ENCODE peak calls at places on chromosomes 11 and 22, in eight cellular contexts. H, Y, K, W, F, U, A and M are unnamed samples. For H3K4me1 and H3K36me3, the result is how much of the 10 kb centered on the place peaks cover.

GRCh38 chr11:9146477-9146876 is 55.1 kb upstream of the SCUBE2 start:
- DNase-seq in H (no peak), Y (peak), K (no peak), W (no peak), F (no peak), U (no peak), A (no peak), M (no peak)

GRCh38 chr11:12418019-12418611 is 40.7 kb downstream of the PARVA start:
- DNase-seq in H (no peak), Y (no peak), K (no peak), W (no peak), F (no peak), U (peak), A (no peak), M (no peak)

GRCh38 chr22:44554411-44554810 is 56.4 kb upstream of the RTL6 start:
- DNase-seq in H (no peak), Y (no peak), K (no peak), W (no peak), F (no peak), U (no peak), A (no peak), M (no peak)

GRCh38 chr11:113090716-113091577 is 129.7 kb downstream of the NCAM1 start:
- DNase-seq in H (no peak), Y (no peak), K (no peak), W (peak), F (no peak), U (no peak), A (no peak), M (no peak)

GRCh38 chr11:8092587-8093424 is 11.8 kb downstream of the TUB start:
- DNase-seq in H (peak), Y (peak), K (no peak), W (peak), F (peak), U (peak), A (peak), M (peak)

GRCh38 chr11:46612326-46612725 is 4.7 kb downstream of the HARBI1 start:
- DNase-seq in H (no peak), Y (no peak), K (no peak), W (no peak), F (no peak), U (no peak), A (no peak), M (no peak)

GRCh38 chr11:45655347-45655756 is 10.1 kb downstream of the CHST1 start:
- DNase-seq in H (peak), Y (peak), K (peak), W (peak), F (peak), U (peak), A (peak), M (peak)

GRCh38 chr11:122524532-122524882 is 131.0 kb upstream of the UBASH3B start:
- DNase-seq in H (no peak), Y (peak), K (no peak), W (no peak), F (peak), U (peak), A (no peak), M (no peak)

GRCh38 chr22:48423481-48423901 is 1404.2 kb downstream of the BRD1 start:
- DNase-seq in H (no peak), Y (no peak), K (no peak), W (peak), F (no peak), U (peak), A (no peak), M (no peak)

GRCh38 chr22:28711820-28712777 is 29.5 kb downstream of the CHEK2 start:
- DNase-seq in H (no peak), Y (no peak), K (no peak), W (peak), F (peak), U (peak), A (no peak), M (no peak)

GRCh38 chr11:120134931-120135228 is 3.0 kb downstream of the TRIM29 start:
- DNase-seq in H (peak), Y (no peak), K (no peak), W (no peak), F (no peak), U (no peak), A (no peak), M (peak)

GRCh38 chr11:67401495-67402191 is at the start of gene PPP1CA:
- DNase-seq in H (peak), Y (peak), K (peak), W (peak), F (peak), U (peak), A (peak), M (peak)

GRCh38 chr22:37726240-37726887 is 29.5 kb downstream of the TRIOBP start:
- DNase-seq in H (no peak), Y (no peak), K (no peak), W (no peak), F (no peak), U (no peak), A (no peak), M (no peak)

DNA sequence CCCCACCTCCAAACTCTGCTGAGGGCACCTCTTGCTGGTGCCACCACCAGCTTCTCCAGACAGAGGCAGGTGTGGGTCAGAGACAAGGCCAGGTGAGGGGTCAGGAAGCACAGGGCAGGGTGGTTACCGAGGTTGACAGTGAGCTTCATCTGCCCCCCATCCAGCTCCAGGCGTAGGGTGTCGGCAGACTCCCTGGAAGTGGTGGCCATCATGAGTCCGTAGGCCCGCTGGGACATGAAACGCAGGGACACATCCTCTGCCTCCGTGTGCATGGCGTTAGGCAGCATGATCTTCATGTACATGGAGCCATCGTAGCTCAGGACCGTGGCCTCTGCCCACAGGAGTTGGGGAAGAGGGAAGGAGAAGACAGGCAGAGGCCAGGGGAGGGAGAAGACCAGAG is 62.8 kb downstream of the NRXN2 start:
- DNase-seq in H (no peak), Y (no peak), K (no peak), W (no peak), F (no peak), U (no peak), A (no peak), M (no peak)
- H3K4me1 ChIP-seq in H (under half), Y (under half), K (under half), W (under half), F (under half), U (under half), A (under half), M (under half)

GRCh38 chr11:65661599-65662246 is 993 bp downstream of the RELA start:
- DNase-seq in H (no peak), Y (no peak), K (no peak), W (no peak), F (no peak), U (no peak), A (no peak), M (no peak)

GRCh38 chr11:65658174-65659021 is 4.3 kb downstream of the RELA start:
- DNase-seq in H (no peak), Y (no peak), K (no peak), W (no peak), F (no peak), U (no peak), A (no peak), M (no peak)

GRCh38 chr11:65657426-65657825 is 5.3 kb downstream of the RELA start:
- DNase-seq in H (no peak), Y (no peak), K (no peak), W (no peak), F (no peak), U (no peak), A (no peak), M (no peak)

GRCh38 chr11:65662247-65662801 is 392 bp downstream of the RELA start:
- DNase-seq in H (no peak), Y (no peak), K (no peak), W (peak), F (no peak), U (peak), A (no peak), M (no peak)

GRCh38 chr11:65660038-65660437 is 2.7 kb downstream of the RELA start:
- DNase-seq in H (no peak), Y (no peak), K (no peak), W (no peak), F (no peak), U (no peak), A (no peak), M (no peak)
- H3K36me3 ChIP-seq in H (half or more), Y (under half), K (half or more), W (half or more), F (half or more), U (half or more), A (half or more), M (half or more)

GRCh38 chr22:24402460-24403192 is 24.8 kb upstream of the ADORA2A start:
- DNase-seq in H (peak), Y (no peak), K (no peak), W (peak), F (no peak), U (peak), A (peak), M (no peak)
- H3K4me3 ChIP-seq in H (no peak), Y (no peak), K (no peak), W (no peak), F (no peak), U (no peak), A (peak), M (no peak)

GRCh38 chr22:40392618-40393017 is 22.2 kb downstream of the SGSM3 start:
- DNase-seq in H (no peak), Y (no peak), K (no peak), W (no peak), F (no peak), U (no peak), A (no peak), M (no peak)

GRCh38 chr22:40396882-40397281 is 26.5 kb downstream of the SGSM3 start:
- DNase-seq in H (peak), Y (peak), K (no peak), W (no peak), F (no peak), U (peak), A (no peak), M (peak)

GRCh38 chr22:40397436-40397835 is 27.0 kb downstream of the SGSM3 start:
- DNase-seq in H (no peak), Y (no peak), K (no peak), W (no peak), F (no peak), U (no peak), A (no peak), M (no peak)

GRCh38 chr22:40395607-40396006 is 25.2 kb downstream of the SGSM3 start:
- DNase-seq in H (no peak), Y (no peak), K (no peak), W (no peak), F (no peak), U (no peak), A (no peak), M (no peak)

GRCh38 chr22:40394607-40395006 is 24.2 kb downstream of the SGSM3 start:
- DNase-seq in H (no peak), Y (no peak), K (no peak), W (no peak), F (no peak), U (no peak), A (no peak), M (no peak)
- H3K4me1 ChIP-seq in H (half or more), Y (under half), K (under half), W (under half), F (under half), U (under half), A (under half), M (under half)

DNA sequence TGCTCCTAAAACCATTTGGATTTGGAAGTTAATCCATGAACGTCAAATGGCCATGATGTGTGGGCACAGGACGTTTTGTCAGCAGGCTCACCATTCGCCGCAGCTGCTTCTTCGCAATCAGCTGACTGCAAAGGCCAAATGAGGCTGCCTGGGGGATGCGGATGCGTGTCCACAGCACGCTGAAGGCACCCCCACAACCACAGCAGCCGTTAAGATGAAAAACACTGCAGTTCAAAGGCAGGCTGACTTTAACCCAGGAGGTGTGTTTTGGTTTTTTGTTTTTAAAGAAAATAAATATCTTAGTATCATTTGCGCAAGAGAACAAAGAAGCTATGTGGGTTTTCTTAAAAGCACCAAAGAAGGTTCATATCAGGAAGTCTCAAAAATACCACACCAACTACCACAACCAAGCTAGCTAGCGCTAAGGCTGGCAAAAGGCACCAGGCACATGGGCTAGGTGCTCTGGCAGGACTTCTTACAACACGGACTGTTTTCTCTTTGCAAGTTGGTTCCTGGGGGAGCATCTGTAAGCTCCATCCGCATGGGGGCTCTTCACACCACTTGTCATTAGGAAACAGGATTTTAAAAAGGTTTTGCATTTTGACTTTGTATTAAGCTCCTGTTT is 22.3 kb upstream of the NAP1L4 start:
- DNase-seq in H (no peak), Y (no peak), K (peak), W (no peak), F (no peak), U (no peak), A (no peak), M (no peak)
- H3K36me3 ChIP-seq in H (half or more), Y (under half), K (half or more), W (half or more), F (half or more), U (half or more), A (half or more), M (half or more)

GRCh38 chr11:117795726-117796455 is 1.1 kb downstream of the DSCAML1 start:
- DNase-seq in H (no peak), Y (peak), K (no peak), W (no peak), F (no peak), U (no peak), A (no peak), M (no peak)
- H3K4me3 ChIP-seq in H (peak), Y (peak), K (no peak), W (no peak), F (peak), U (no peak), A (peak), M (no peak)

GRCh38 chr11:130068546-130068985 is 1.1 kb upstream of the APLP2 start:
- DNase-seq in H (no peak), Y (peak), K (no peak), W (no peak), F (no peak), U (no peak), A (no peak), M (no peak)
- H3K4me1 ChIP-seq in H (under half), Y (under half), K (under half), W (under half), F (under half), U (under half), A (under half), M (under half)

GRCh38 chr11:108709741-108710140 is 44.9 kb downstream of the DDX10 start:
- DNase-seq in H (no peak), Y (no peak), K (no peak), W (no peak), F (no peak), U (no peak), A (no peak), M (no peak)
- H3K36me3 ChIP-seq in H (half or more), Y (under half), K (under half), W (under half), F (under half), U (half or more), A (half or more), M (under half)